ENCODE peak calls at places on chromosomes 6 and 20, in five cellular contexts. X is WERI-Rb-1; G is CD8-positive, alpha-beta T cell; Q is ascending aorta; K is tibial nerve. L is an unnamed sample.

GRCh38 chr20:35680464-35681183 is 15.9 kb upstream of the CPNE1 start:
- DNase-seq in X (no peak), G (no peak), Q (no peak), K (no peak), L (no peak)

GRCh38 chr6:147782302-147782701 is 273.8 kb downstream of the SAMD5 start:
- DNase-seq in X (peak), G (no peak), Q (no peak), K (no peak), L (no peak)

GRCh38 chr6:1608976-1609661 is 596 bp upstream of the FOXC1 start:
- DNase-seq in X (peak), G (no peak), Q (no peak), K (no peak), L (peak)

GRCh38 chr6:14661188-14661587 is 543.6 kb downstream of the CD83 start:
- DNase-seq in X (no peak), G (peak), Q (no peak), K (no peak), L (no peak)

GRCh38 chr6:16704706-16705402 is 56.4 kb downstream of the ATXN1 start:
- DNase-seq in X (no peak), G (peak), Q (no peak), K (no peak), L (no peak)

GRCh38 chr6:151609146-151609962 is 115.5 kb downstream of the CCDC170 start:
- DNase-seq in X (no peak), G (no peak), Q (no peak), K (peak), L (peak)

GRCh38 chr6:156848123-156848522 is 70.9 kb downstream of the ARID1B start:
- DNase-seq in X (no peak), G (no peak), Q (no peak), K (no peak), L (peak)

GRCh38 chr20:43363506-43363905 is 94.2 kb upstream of the SRSF6 start:
- DNase-seq in X (no peak), G (no peak), Q (no peak), K (no peak), L (no peak)

GRCh38 chr6:141107562-141108160 is 1025.1 kb upstream of the GJE1 start:
- DNase-seq in X (no peak), G (no peak), Q (no peak), K (no peak), L (no peak)

GRCh38 chr20:46324960-46325703 is 16.8 kb upstream of the CDH22 start:
- DNase-seq in X (peak), G (no peak), Q (no peak), K (peak), L (no peak)

GRCh38 chr20:62650551-62651284 is 8.4 kb downstream of the SLCO4A1 start:
- DNase-seq in X (no peak), G (no peak), Q (no peak), K (no peak), L (no peak)

GRCh38 chr20:63446174-63447024 is 26.1 kb downstream of the KCNQ2 start:
- DNase-seq in X (no peak), G (no peak), Q (no peak), K (no peak), L (no peak)

GRCh38 chr20:60206259-60206658 is 248.0 kb downstream of the CDH26 start:
- DNase-seq in X (peak), G (no peak), Q (no peak), K (no peak), L (no peak)

GRCh38 chr6:105648276-105648675 is 245.4 kb upstream of the PREP start:
- DNase-seq in X (peak), G (no peak), Q (no peak), K (no peak), L (no peak)

GRCh38 chr6:1925743-1926430 is 316.2 kb downstream of the FOXC1 start:
- DNase-seq in X (no peak), G (no peak), Q (no peak), K (no peak), L (no peak)

GRCh38 chr6:111823831-111824607 is 49.2 kb downstream of the FYN start:
- DNase-seq in X (no peak), G (peak), Q (no peak), K (peak), L (no peak)

GRCh38 chr6:44530209-44530909 is 142.9 kb downstream of the CDC5L start:
- DNase-seq in X (no peak), G (no peak), Q (no peak), K (no peak), L (no peak)

GRCh38 chr20:62482970-62483369 is 7.2 kb upstream of the GATA5 start:
- DNase-seq in X (no peak), G (no peak), Q (no peak), K (no peak), L (no peak)

GRCh38 chr6:17493286-17493685 is 99.9 kb downstream of the CAP2 start:
- DNase-seq in X (no peak), G (no peak), Q (no peak), K (no peak), L (no peak)

GRCh38 chr6:33312361-33313104 is 1.3 kb downstream of the TAPBP start:
- DNase-seq in X (peak), G (peak), Q (no peak), K (peak), L (peak)

GRCh38 chr20:36666181-36666740 is 20.3 kb upstream of the SLA2 start:
- DNase-seq in X (no peak), G (no peak), Q (no peak), K (no peak), L (no peak)

GRCh38 chr6:56714982-56715456 is 72.3 kb upstream of the DST start:
- DNase-seq in X (peak), G (no peak), Q (no peak), K (no peak), L (no peak)

GRCh38 chr6:119479860-119480655 is 130.5 kb upstream of the MAN1A1 start:
- DNase-seq in X (no peak), G (no peak), Q (no peak), K (no peak), L (no peak)

GRCh38 chr6:3286641-3287171 is 28.0 kb downstream of the PSMG4 start:
- DNase-seq in X (peak), G (no peak), Q (no peak), K (no peak), L (no peak)

GRCh38 chr6:24761193-24761835 is 13.4 kb upstream of the GMNN start:
- DNase-seq in X (no peak), G (no peak), Q (no peak), K (no peak), L (no peak)

GRCh38 chr6:149924933-149925252 is 2.0 kb upstream of the RAET1G start:
- DNase-seq in X (no peak), G (no peak), Q (no peak), K (no peak), L (no peak)

GRCh38 chr6:44257753-44258324 is 511 bp upstream of the SLC35B2 start:
- DNase-seq in X (no peak), G (no peak), Q (no peak), K (no peak), L (no peak)

GRCh38 chr20:41318271-41318649 is 729 bp upstream of the ZHX3 start:
- DNase-seq in X (no peak), G (no peak), Q (no peak), K (no peak), L (no peak)

GRCh38 chr20:38059832-38060231 is 26.3 kb downstream of the RPRD1B start:
- DNase-seq in X (no peak), G (no peak), Q (no peak), K (no peak), L (no peak)

GRCh38 chr6:169223006-169223405 is 30.6 kb downstream of the THBS2 start:
- DNase-seq in X (no peak), G (no peak), Q (no peak), K (no peak), L (no peak)

GRCh38 chr6:98832282-98833100 is 1.9 kb upstream of the POU3F2 start:
- DNase-seq in X (peak), G (no peak), Q (no peak), K (no peak), L (no peak)

GRCh38 chr6:31659649-31660223 is 842 bp downstream of the C6orf47 start:
- DNase-seq in X (no peak), G (peak), Q (no peak), K (no peak), L (no peak)

GRCh38 chr6:25017486-25017885 is 81.7 kb upstream of the RIPOR2 start:
- DNase-seq in X (no peak), G (no peak), Q (no peak), K (no peak), L (no peak)

GRCh38 chr6:153044295-153044694 is 41.8 kb upstream of the MTRF1L start:
- DNase-seq in X (no peak), G (no peak), Q (no peak), K (no peak), L (no peak)

GRCh38 chr20:8545212-8545611 is 413.1 kb downstream of the PLCB1 start:
- DNase-seq in X (no peak), G (no peak), Q (no peak), K (no peak), L (no peak)

GRCh38 chr6:12060780-12061619 is 48.9 kb downstream of the HIVEP1 start:
- DNase-seq in X (no peak), G (peak), Q (peak), K (peak), L (peak)

GRCh38 chr6:4903751-4904370 is 100.0 kb downstream of the RPP40 start:
- DNase-seq in X (peak), G (no peak), Q (no peak), K (no peak), L (no peak)

GRCh38 chr6:71134929-71135642 is 153.5 kb upstream of the OGFRL1 start:
- DNase-seq in X (no peak), G (no peak), Q (no peak), K (no peak), L (no peak)

GRCh38 chr6:27608916-27609883 is 136.3 kb upstream of the ZNF184 start:
- DNase-seq in X (peak), G (no peak), Q (no peak), K (no peak), L (no peak)

GRCh38 chr6:108687921-108688320 is 127.2 kb downstream of the FOXO3 start:
- DNase-seq in X (no peak), G (no peak), Q (no peak), K (no peak), L (no peak)

GRCh38 chr6:108686896-108687295 is 126.2 kb downstream of the FOXO3 start:
- DNase-seq in X (no peak), G (no peak), Q (no peak), K (no peak), L (no peak)

GRCh38 chr6:108689279-108690161 is 128.8 kb downstream of the FOXO3 start:
- DNase-seq in X (no peak), G (no peak), Q (peak), K (peak), L (peak)

GRCh38 chr6:108684809-108685329 is 124.2 kb downstream of the FOXO3 start:
- DNase-seq in X (no peak), G (no peak), Q (no peak), K (no peak), L (no peak)

DNA sequence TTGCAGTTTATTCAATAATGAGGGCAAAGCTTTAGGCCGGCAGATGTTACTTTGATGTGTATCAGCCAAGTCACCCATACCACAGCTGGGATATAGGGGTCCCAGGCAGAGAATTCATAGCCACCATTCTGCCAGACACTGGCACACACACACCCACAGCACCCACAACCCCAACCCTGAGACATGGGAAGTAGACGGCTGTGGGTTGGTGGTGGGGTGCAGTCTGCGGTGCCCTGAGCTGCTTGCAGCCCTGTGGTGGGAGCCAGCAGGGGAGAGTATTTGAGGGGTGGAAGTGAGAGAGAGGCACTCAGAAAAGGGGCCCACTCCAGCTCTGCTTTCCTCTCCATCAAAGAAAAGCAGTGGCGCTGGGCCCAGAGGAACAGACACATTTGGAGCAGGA is 125.3 kb downstream of the FOXO3 start:
- DNase-seq in X (no peak), G (no peak), Q (no peak), K (no peak), L (no peak)
- TF ChIP-seq CTCF in X (no peak), G (no peak), Q (no peak), K (no peak), L (no peak)

GRCh38 chr6:5996701-5997419 is 9.9 kb downstream of the NRN1 start:
- DNase-seq in X (peak), G (no peak), Q (no peak), K (no peak), L (peak)

GRCh38 chr6:5997420-5998093 is 9.2 kb downstream of the NRN1 start:
- DNase-seq in X (peak), G (no peak), Q (no peak), K (no peak), L (peak)

GRCh38 chr6:5994234-5994998 is 12.3 kb downstream of the NRN1 start:
- DNase-seq in X (no peak), G (no peak), Q (no peak), K (no peak), L (no peak)

GRCh38 chr6:5994999-5995698 is 11.6 kb downstream of the NRN1 start:
- DNase-seq in X (no peak), G (no peak), Q (no peak), K (no peak), L (no peak)

GRCh38 chr6:5995705-5996686 is 10.7 kb downstream of the NRN1 start:
- DNase-seq in X (peak), G (no peak), Q (no peak), K (peak), L (peak)
- H3K4me3 ChIP-seq in X (peak), G (peak), Q (peak), K (peak), L (peak)

GRCh38 chr20:9886227-9886626 is 47.4 kb upstream of the PAK5 start:
- DNase-seq in X (no peak), G (no peak), Q (no peak), K (no peak), L (no peak)
- H3K27ac ChIP-seq in X (no peak), G (no peak), Q (no peak), K (no peak), L (no peak)

GRCh38 chr6:167978607-167979006 is 18.9 kb upstream of the KIF25 start:
- DNase-seq in X (no peak), G (no peak), Q (no peak), K (no peak), L (no peak)

GRCh38 chr6:167980911-167981310 is 16.6 kb upstream of the KIF25 start:
- DNase-seq in X (no peak), G (no peak), Q (no peak), K (no peak), L (no peak)

GRCh38 chr6:167982063-167982462 is 15.4 kb upstream of the KIF25 start:
- DNase-seq in X (no peak), G (no peak), Q (no peak), K (no peak), L (no peak)

GRCh38 chr6:167977717-167978467 is 19.6 kb upstream of the KIF25 start:
- DNase-seq in X (no peak), G (no peak), Q (no peak), K (no peak), L (no peak)

DNA sequence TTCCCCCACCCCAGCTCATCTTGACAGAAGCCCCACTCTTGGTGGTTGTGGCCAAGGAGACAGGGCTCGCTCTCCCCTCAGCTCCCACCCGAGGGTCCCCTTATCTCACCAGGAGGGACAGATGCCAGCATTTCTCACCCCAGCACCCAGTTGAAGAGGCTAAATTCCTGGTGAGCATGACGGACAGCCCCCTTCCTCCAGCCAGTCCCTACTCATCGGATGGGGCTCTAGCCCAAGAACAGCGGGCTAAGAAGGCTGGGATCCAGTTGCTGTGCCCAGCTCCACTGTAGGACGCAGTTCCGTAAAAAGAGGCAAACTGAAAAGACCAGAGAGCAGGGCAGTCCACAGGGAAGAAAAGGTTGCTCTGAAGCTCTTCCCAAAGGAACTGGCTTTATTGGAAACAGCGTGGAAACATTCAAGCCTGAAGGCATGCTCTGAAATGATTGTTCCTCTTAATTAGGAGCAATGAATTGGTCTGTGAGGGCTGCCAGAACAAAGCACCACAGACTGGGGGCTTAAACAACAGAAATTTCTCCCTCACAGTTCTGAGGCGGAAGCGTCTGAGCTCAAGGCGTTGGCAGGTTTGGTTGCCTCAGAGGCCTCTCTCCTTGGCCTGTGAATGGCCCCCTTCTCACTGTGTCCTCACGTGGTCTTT is 17.9 kb upstream of the KIF25 start:
- DNase-seq in X (no peak), G (no peak), Q (no peak), K (no peak), L (no peak)
- TF ChIP-seq CTCF in X (no peak), G (no peak), Q (no peak), K (no peak), L (no peak)